ENCODE peak calls at places on chromosomes 12 and 14, in ten cellular contexts. K is EH; Z is HepG2; Y is A549; R is T-helper 17 cell; O is RPMI8226; B is LHCN-M2; P is fibroblast of lung; L is IMR-90; V is activated effector memory CD4-positive, alpha-beta T cell treated with Interleukin-2 at 50 U/mL for 16 hours. J is an unnamed sample.

GRCh38 chr14:94125659-94126418 is 3.6 kb downstream of the IFI27L2 start:
- DNase-seq in B (no peak), V (no peak), L (no peak), Z (no peak), Y (no peak), R (no peak), O (no peak), P (no peak), K (no peak), J (no peak)

GRCh38 chr12:18747960-18748359 is 10.0 kb downstream of the CAPZA3 start:
- DNase-seq in O (no peak), R (no peak), L (peak; percentile 95), Z (no peak), V (no peak), P (peak; percentile 99), Y (no peak), B (peak; percentile 80), K (peak; percentile 98), J (peak; percentile 8)

GRCh38 chr14:55328317-55328716 is 57.1 kb downstream of the FBXO34 start:
- DNase-seq in Z (peak; percentile 12), R (no peak), Y (no peak), V (no peak), L (peak; percentile 62), P (peak; percentile 52), K (peak; percentile 35), O (no peak), B (peak; percentile 25), J (no peak)

GRCh38 chr12:132437252-132438138 is 52.5 kb upstream of the FBRSL1 start:
- DNase-seq in P (no peak), K (no peak), B (no peak), L (no peak), R (no peak), Z (peak; percentile 29), Y (no peak), O (no peak), V (no peak), J (no peak)

GRCh38 chr12:53493610-53494391 is 5.5 kb downstream of the MAP3K12 start:
- DNase-seq in R (no peak), P (no peak), O (peak; percentile 14), K (no peak), V (no peak), Z (no peak), B (no peak), Y (no peak), L (no peak), J (no peak)

GRCh38 chr14:58298477-58298879 is at the start of gene ARID4A:
- DNase-seq in R (peak; percentile 81), Y (no peak), B (no peak), K (no peak), V (peak; percentile 78), O (peak; percentile 4), L (no peak), P (no peak), Z (no peak), J (no peak)

GRCh38 chr14:61551419-61551818 is 143.9 kb upstream of the HIF1A start:
- DNase-seq in V (no peak), R (no peak), O (no peak), B (no peak), Y (no peak), K (no peak), P (no peak), L (no peak), Z (no peak), J (no peak)

GRCh38 chr12:76303365-76303764 is 44.9 kb downstream of the BBS10 start:
- DNase-seq in B (peak; percentile 87), P (no peak), K (peak; percentile 47), O (no peak), Y (no peak), R (no peak), Z (no peak), L (peak; percentile 46), V (no peak), J (no peak)

GRCh38 chr12:85923767-85924331 is 49.8 kb downstream of the NTS start:
- DNase-seq in Y (no peak), L (peak; percentile 49), P (peak; percentile 59), Z (no peak), B (peak; percentile 32), V (no peak), O (peak; percentile 4), R (no peak), K (peak; percentile 22), J (peak; percentile 20)

GRCh38 chr12:50894216-50894615 is 51.5 kb downstream of the TMPRSS12 start:
- DNase-seq in P (no peak), Y (no peak), R (no peak), Z (no peak), L (no peak), K (no peak), B (peak; percentile 28), O (no peak), V (no peak), J (no peak)